ENCODE peak calls at places on chromosomes 12 and 14, in six cellular contexts. N is activated CD4-positive, alpha-beta T cell treated with anti-CD3 and anti-CD28 coated beads, Interleukin-2, amount 50 U/mL, for 24 hours; A is activated naive CD4-positive, alpha-beta T cell; X is MV-4-11; U is activated T-helper 1 cell treated with anti-CD3 and anti-CD28 coated beads, Interleukin-2, amount 50 U/mL, for 16 hours; B is AG09319. T is an unnamed sample.
A peak's percentile ranks its signal among the peaks of the same experiment; 100 is the strongest.

GRCh38 chr14:59454131-59454530 is 11.0 kb downstream of the GPR135 start:
- DNase-seq in N (no peak), X (peak; percentile 32), B (peak; percentile 72), A (no peak), U (no peak), T (peak; percentile 44)

GRCh38 chr14:95507174-95507573 is 9.3 kb downstream of the SYNE3 start:
- DNase-seq in B (peak; percentile 82), X (peak; percentile 97), N (no peak), A (no peak), U (no peak), T (no peak)

GRCh38 chr14:85481471-85481870 is 48.5 kb upstream of the FLRT2 start:
- DNase-seq in B (no peak), A (no peak), X (no peak), N (no peak), U (no peak), T (no peak)

GRCh38 chr14:102795060-102795925 is 18.0 kb downstream of the TRAF3 start:
- DNase-seq in B (no peak), X (peak; percentile 76), A (no peak), U (no peak), N (no peak), T (peak; percentile 90)

GRCh38 chr14:99807413-99808132 is 14.4 kb downstream of the EML1 start:
- DNase-seq in X (no peak), B (no peak), A (no peak), U (no peak), N (no peak), T (no peak)

GRCh38 chr14:63632932-63633514 is 8.6 kb downstream of the WDR89 start:
- DNase-seq in A (no peak), U (no peak), N (no peak), B (no peak), X (peak; percentile 28), T (no peak)

GRCh38 chr12:131852551-131853299 is 24.5 kb downstream of the MMP17 start:
- DNase-seq in A (no peak), B (no peak), X (peak; percentile 85), U (no peak), N (no peak), T (no peak)

GRCh38 chr14:105144231-105144665 is 24.3 kb downstream of the JAG2 start:
- DNase-seq in B (no peak), N (no peak), A (no peak), U (no peak), X (no peak), T (no peak)

GRCh38 chr14:51726166-51726899 is 74.6 kb downstream of the FRMD6 start:
- DNase-seq in X (no peak), A (no peak), B (no peak), N (no peak), U (no peak), T (peak; percentile 6)

GRCh38 chr14:64695071-64695470 is 9.2 kb upstream of the PLEKHG3 start:
- DNase-seq in X (no peak), A (no peak), N (no peak), U (no peak), B (no peak), T (no peak)

GRCh38 chr14:65002586-65003210 is 16.0 kb downstream of the FNTB start:
- DNase-seq in B (peak; percentile 28), A (no peak), X (peak; percentile 42), N (no peak), U (no peak), T (no peak)

GRCh38 chr14:71231521-71232393 is 324.5 kb downstream of the PCNX1 start:
- DNase-seq in N (no peak), B (no peak), A (no peak), X (peak; percentile 64), U (no peak), T (no peak)

GRCh38 chr12:10661338-10661737 is 12.5 kb downstream of the STYK1 start:
- DNase-seq in A (no peak), X (no peak), B (peak; percentile 0), U (no peak), N (no peak), T (no peak)

GRCh38 chr14:104940526-104941150 is 16.0 kb downstream of the PLD4 start:
- DNase-seq in U (no peak), X (no peak), B (no peak), A (no peak), N (no peak), T (no peak)

GRCh38 chr12:84397279-84397678 is 515.3 kb downstream of the SLC6A15 start:
- DNase-seq in B (no peak), U (no peak), A (no peak), X (no peak), N (no peak), T (no peak)

GRCh38 chr12:60394680-60395079 is 798.9 kb downstream of the SLC16A7 start:
- DNase-seq in A (no peak), U (no peak), X (no peak), B (peak; percentile 2), N (no peak), T (peak; percentile 36)

GRCh38 chr14:32560213-32560857 is 231.2 kb downstream of the AKAP6 start:
- DNase-seq in U (no peak), A (no peak), X (peak; percentile 34), B (peak; percentile 65), N (no peak), T (peak; percentile 79)

GRCh38 chr12:111437816-111438454 is 32.2 kb downstream of the SH2B3 start:
- DNase-seq in X (peak; percentile 87), U (no peak), N (no peak), A (no peak), B (no peak), T (peak; percentile 56)

GRCh38 chr14:105142651-105143450 is 25.7 kb downstream of the JAG2 start:
- DNase-seq in A (no peak), X (no peak), B (no peak), N (no peak), U (no peak), T (no peak)

GRCh38 chr14:71665157-71665556 is 267.1 kb upstream of the RGS6 start:
- DNase-seq in X (no peak), B (no peak), U (no peak), A (no peak), N (no peak), T (peak; percentile 53)

GRCh38 chr14:104930526-104931322 is 6.0 kb downstream of the PLD4 start:
- DNase-seq in U (no peak), A (no peak), X (no peak), B (no peak), N (no peak), T (no peak)

GRCh38 chr14:21070610-21071224 is 613 bp downstream of the ARHGEF40 start:
- DNase-seq in A (no peak), B (no peak), N (no peak), X (peak; percentile 68), U (no peak), T (no peak)

T was measured in retinal pigment epithelial cell.